ENCODE peak calls at places on chromosomes 13 and 19, in nine cellular contexts. One of them, this sample, is unnamed.

GRCh38 chr19:4401482-4402170 is 814 bp upstream of the CHAF1A start:
- DNase-seq in hepatic stellate cell: no peak
- DNase-seq in activated CD4-positive, CD25-positive, alpha-beta regulatory T cell: no peak
- DNase-seq in stimulated activated CD4-positive, alpha-beta T cell treated with anti-CD3 and anti-CD28 coated beads, Interleukin-1b, Interleukin-23, amount 100 ng/mL, for 1 hour: no peak
- DNase-seq in T-cell: no peak
- DNase-seq in germinal center: no peak
- DNase-seq in neural progenitor cell: no peak
- DNase-seq in nephron progenitor cell: no peak
- DNase-seq in LHCN-M2: no peak
- DNase-seq in this sample: no peak

GRCh38 chr19:40246292-40247073 is 20.0 kb upstream of the CCNP start:
- DNase-seq in hepatic stellate cell: no peak
- DNase-seq in activated CD4-positive, CD25-positive, alpha-beta regulatory T cell: no peak
- DNase-seq in stimulated activated CD4-positive, alpha-beta T cell treated with anti-CD3 and anti-CD28 coated beads, Interleukin-1b, Interleukin-23, amount 100 ng/mL, for 1 hour: no peak
- DNase-seq in T-cell: no peak
- DNase-seq in germinal center: no peak
- DNase-seq in neural progenitor cell: no peak
- DNase-seq in nephron progenitor cell: no peak
- DNase-seq in LHCN-M2: no peak
- DNase-seq in this sample: no peak

GRCh38 chr13:73610799-73611592 is 523.2 kb downstream of the KLF12 start:
- DNase-seq in hepatic stellate cell: no peak
- DNase-seq in activated CD4-positive, CD25-positive, alpha-beta regulatory T cell: no peak
- DNase-seq in stimulated activated CD4-positive, alpha-beta T cell treated with anti-CD3 and anti-CD28 coated beads, Interleukin-1b, Interleukin-23, amount 100 ng/mL, for 1 hour: no peak
- DNase-seq in T-cell: no peak
- DNase-seq in germinal center: no peak
- DNase-seq in neural progenitor cell: no peak
- DNase-seq in nephron progenitor cell: no peak
- DNase-seq in LHCN-M2: no peak
- DNase-seq in this sample: no peak

GRCh38 chr13:48873598-48873997 is 102.1 kb upstream of the FNDC3A start:
- DNase-seq in hepatic stellate cell: no peak
- DNase-seq in activated CD4-positive, CD25-positive, alpha-beta regulatory T cell: no peak
- DNase-seq in stimulated activated CD4-positive, alpha-beta T cell treated with anti-CD3 and anti-CD28 coated beads, Interleukin-1b, Interleukin-23, amount 100 ng/mL, for 1 hour: no peak
- DNase-seq in T-cell: no peak
- DNase-seq in germinal center: no peak
- DNase-seq in neural progenitor cell: peak; percentile 18
- DNase-seq in nephron progenitor cell: no peak
- DNase-seq in LHCN-M2: peak; percentile 53
- DNase-seq in this sample: peak; percentile 37

GRCh38 chr19:33301900-33302174 is 497 bp downstream of the CEBPA start:
- DNase-seq in hepatic stellate cell: no peak
- DNase-seq in activated CD4-positive, CD25-positive, alpha-beta regulatory T cell: no peak
- DNase-seq in stimulated activated CD4-positive, alpha-beta T cell treated with anti-CD3 and anti-CD28 coated beads, Interleukin-1b, Interleukin-23, amount 100 ng/mL, for 1 hour: no peak
- DNase-seq in T-cell: no peak
- DNase-seq in germinal center: no peak
- DNase-seq in neural progenitor cell: peak; percentile 69
- DNase-seq in nephron progenitor cell: peak; percentile 38
- DNase-seq in LHCN-M2: no peak
- DNase-seq in this sample: no peak

GRCh38 chr19:7706662-7707454 is 4.9 kb upstream of the FCER2 start:
- DNase-seq in hepatic stellate cell: no peak
- DNase-seq in activated CD4-positive, CD25-positive, alpha-beta regulatory T cell: no peak
- DNase-seq in stimulated activated CD4-positive, alpha-beta T cell treated with anti-CD3 and anti-CD28 coated beads, Interleukin-1b, Interleukin-23, amount 100 ng/mL, for 1 hour: no peak
- DNase-seq in T-cell: no peak
- DNase-seq in germinal center: no peak
- DNase-seq in neural progenitor cell: no peak
- DNase-seq in nephron progenitor cell: no peak
- DNase-seq in LHCN-M2: no peak
- DNase-seq in this sample: no peak

GRCh38 chr19:46124638-46125115 is at the start of gene IGFL3:
- DNase-seq in hepatic stellate cell: no peak
- DNase-seq in activated CD4-positive, CD25-positive, alpha-beta regulatory T cell: no peak
- DNase-seq in stimulated activated CD4-positive, alpha-beta T cell treated with anti-CD3 and anti-CD28 coated beads, Interleukin-1b, Interleukin-23, amount 100 ng/mL, for 1 hour: no peak
- DNase-seq in T-cell: no peak
- DNase-seq in germinal center: no peak
- DNase-seq in neural progenitor cell: no peak
- DNase-seq in nephron progenitor cell: no peak
- DNase-seq in LHCN-M2: no peak
- DNase-seq in this sample: peak; percentile 40

GRCh38 chr19:18262917-18263316 is 11.3 kb downstream of the IQCN start:
- DNase-seq in hepatic stellate cell: peak; percentile 76
- DNase-seq in activated CD4-positive, CD25-positive, alpha-beta regulatory T cell: no peak
- DNase-seq in stimulated activated CD4-positive, alpha-beta T cell treated with anti-CD3 and anti-CD28 coated beads, Interleukin-1b, Interleukin-23, amount 100 ng/mL, for 1 hour: no peak
- DNase-seq in T-cell: no peak
- DNase-seq in germinal center: no peak
- DNase-seq in neural progenitor cell: no peak
- DNase-seq in nephron progenitor cell: no peak
- DNase-seq in LHCN-M2: no peak
- DNase-seq in this sample: peak; percentile 21

GRCh38 chr19:12723643-12724426 is at the start of gene TNPO2:
- DNase-seq in hepatic stellate cell: peak; percentile 70
- DNase-seq in activated CD4-positive, CD25-positive, alpha-beta regulatory T cell: peak; percentile 18
- DNase-seq in stimulated activated CD4-positive, alpha-beta T cell treated with anti-CD3 and anti-CD28 coated beads, Interleukin-1b, Interleukin-23, amount 100 ng/mL, for 1 hour: peak; percentile 54
- DNase-seq in T-cell: peak; percentile 59
- DNase-seq in germinal center: peak; percentile 72
- DNase-seq in neural progenitor cell: peak; percentile 92
- DNase-seq in nephron progenitor cell: peak; percentile 79
- DNase-seq in LHCN-M2: peak; percentile 65
- DNase-seq in this sample: no peak

GRCh38 chr13:67966065-67966464 is 735.9 kb upstream of the PCDH9 start:
- DNase-seq in hepatic stellate cell: no peak
- DNase-seq in activated CD4-positive, CD25-positive, alpha-beta regulatory T cell: no peak
- DNase-seq in stimulated activated CD4-positive, alpha-beta T cell treated with anti-CD3 and anti-CD28 coated beads, Interleukin-1b, Interleukin-23, amount 100 ng/mL, for 1 hour: no peak
- DNase-seq in T-cell: no peak
- DNase-seq in germinal center: no peak
- DNase-seq in neural progenitor cell: peak; percentile 8
- DNase-seq in nephron progenitor cell: no peak
- DNase-seq in LHCN-M2: no peak
- DNase-seq in this sample: no peak

GRCh38 chr19:55809381-55810058 is 22.3 kb downstream of the NLRP11 start:
- DNase-seq in hepatic stellate cell: peak; percentile 22
- DNase-seq in activated CD4-positive, CD25-positive, alpha-beta regulatory T cell: no peak
- DNase-seq in stimulated activated CD4-positive, alpha-beta T cell treated with anti-CD3 and anti-CD28 coated beads, Interleukin-1b, Interleukin-23, amount 100 ng/mL, for 1 hour: peak; percentile 2
- DNase-seq in T-cell: peak; percentile 1
- DNase-seq in germinal center: peak; percentile 71
- DNase-seq in neural progenitor cell: peak; percentile 43
- DNase-seq in nephron progenitor cell: peak; percentile 8
- DNase-seq in LHCN-M2: peak; percentile 80
- DNase-seq in this sample: peak; percentile 84

GRCh38 chr13:107211073-107211472 is 643.1 kb upstream of the ARGLU1 start:
- DNase-seq in hepatic stellate cell: peak; percentile 60
- DNase-seq in activated CD4-positive, CD25-positive, alpha-beta regulatory T cell: no peak
- DNase-seq in stimulated activated CD4-positive, alpha-beta T cell treated with anti-CD3 and anti-CD28 coated beads, Interleukin-1b, Interleukin-23, amount 100 ng/mL, for 1 hour: peak; percentile 4
- DNase-seq in T-cell: no peak
- DNase-seq in germinal center: peak; percentile 13
- DNase-seq in neural progenitor cell: peak; percentile 89
- DNase-seq in nephron progenitor cell: peak; percentile 80
- DNase-seq in LHCN-M2: peak; percentile 61
- DNase-seq in this sample: peak; percentile 92

GRCh38 chr19:39506944-39507714 is 7.8 kb upstream of the SELENOV start:
- DNase-seq in hepatic stellate cell: peak; percentile 63
- DNase-seq in activated CD4-positive, CD25-positive, alpha-beta regulatory T cell: no peak
- DNase-seq in stimulated activated CD4-positive, alpha-beta T cell treated with anti-CD3 and anti-CD28 coated beads, Interleukin-1b, Interleukin-23, amount 100 ng/mL, for 1 hour: peak; percentile 27
- DNase-seq in T-cell: peak; percentile 13
- DNase-seq in germinal center: peak; percentile 90
- DNase-seq in neural progenitor cell: peak; percentile 95
- DNase-seq in nephron progenitor cell: peak; percentile 81
- DNase-seq in LHCN-M2: peak; percentile 55
- DNase-seq in this sample: peak; percentile 51

GRCh38 chr13:75762066-75762937 is 126.2 kb downstream of the LMO7 start:
- DNase-seq in hepatic stellate cell: no peak
- DNase-seq in activated CD4-positive, CD25-positive, alpha-beta regulatory T cell: no peak
- DNase-seq in stimulated activated CD4-positive, alpha-beta T cell treated with anti-CD3 and anti-CD28 coated beads, Interleukin-1b, Interleukin-23, amount 100 ng/mL, for 1 hour: no peak
- DNase-seq in T-cell: peak; percentile 22
- DNase-seq in germinal center: no peak
- DNase-seq in neural progenitor cell: no peak
- DNase-seq in nephron progenitor cell: no peak
- DNase-seq in LHCN-M2: no peak
- DNase-seq in this sample: no peak

GRCh38 chr13:83007226-83007625 is 875.0 kb downstream of the SLITRK1 start:
- DNase-seq in hepatic stellate cell: no peak
- DNase-seq in activated CD4-positive, CD25-positive, alpha-beta regulatory T cell: no peak
- DNase-seq in stimulated activated CD4-positive, alpha-beta T cell treated with anti-CD3 and anti-CD28 coated beads, Interleukin-1b, Interleukin-23, amount 100 ng/mL, for 1 hour: no peak
- DNase-seq in T-cell: no peak
- DNase-seq in germinal center: no peak
- DNase-seq in neural progenitor cell: no peak
- DNase-seq in nephron progenitor cell: no peak
- DNase-seq in LHCN-M2: no peak
- DNase-seq in this sample: no peak